ENCODE peak calls at places on chromosomes 2 and 18, in five cellular contexts. S is right lobe of liver, C is PC-3, U is bronchial epithelial cell, E is endodermal cell. Q is an unnamed sample.
A peak's percentile ranks its signal among the peaks of the same experiment; 100 is the strongest.

GRCh38 chr2:241123816-241124536 is 21.9 kb upstream of the MTERF4 start:
- DNase-seq in C (no peak), S (no peak), U (peak; percentile 41), E (no peak), Q (no peak)

GRCh38 chr2:99864561-99865216 is 277.7 kb downstream of the AFF3 start:
- DNase-seq in E (no peak), S (peak; percentile 22), C (no peak), U (no peak), Q (no peak)

GRCh38 chr18:32469190-32469611 is 1.5 kb downstream of the GAREM1 start:
- DNase-seq in U (peak; percentile 41), E (peak; percentile 65), S (peak; percentile 56), C (peak; percentile 23), Q (peak; percentile 28)

GRCh38 chr18:46332286-46332801 is 228.2 kb downstream of the HAUS1 start:
- DNase-seq in S (no peak), U (no peak), E (no peak), C (no peak), Q (no peak)

GRCh38 chr2:192773044-192773443 is 578.3 kb upstream of the TMEFF2 start:
- DNase-seq in C (no peak), U (no peak), E (no peak), S (no peak), Q (no peak)

GRCh38 chr2:226652388-226652787 is 147.2 kb downstream of the IRS1 start:
- DNase-seq in E (no peak), U (peak; percentile 94), S (no peak), C (peak; percentile 96), Q (peak; percentile 20)

GRCh38 chr2:121118951-121119350 is 166.1 kb downstream of the TFCP2L1 start:
- DNase-seq in S (no peak), E (no peak), U (no peak), C (no peak), Q (no peak)

GRCh38 chr2:25290811-25291510 is 50.8 kb downstream of the DNMT3A start:
- DNase-seq in C (no peak), S (no peak), U (peak; percentile 40), E (no peak), Q (no peak)

GRCh38 chr2:217667545-217667944 is 335.2 kb downstream of the TNS1 start:
- DNase-seq in S (no peak), E (no peak), C (no peak), U (no peak), Q (no peak)

GRCh38 chr2:158459161-158460003 is 2.6 kb downstream of the PKP4 start:
- DNase-seq in S (no peak), E (no peak), C (no peak), U (peak; percentile 48), Q (no peak)

GRCh38 chr2:141697035-141697434 is 433.8 kb downstream of the LRP1B start:
- DNase-seq in E (no peak), C (no peak), S (no peak), U (no peak), Q (no peak)

GRCh38 chr2:118705032-118705431 is 142.4 kb downstream of the EN1 start:
- DNase-seq in S (no peak), U (no peak), E (no peak), C (peak; percentile 26), Q (no peak)

GRCh38 chr2:142422769-142423168 is 292.0 kb upstream of the LRP1B start:
- DNase-seq in U (no peak), E (no peak), S (no peak), C (no peak), Q (no peak)

GRCh38 chr2:8465560-8465959 is 216.3 kb upstream of the ID2 start:
- DNase-seq in U (no peak), C (no peak), S (no peak), E (no peak), Q (no peak)

GRCh38 chr2:229174794-229175529 is 96.1 kb downstream of the PID1 start:
- DNase-seq in E (no peak), U (peak; percentile 60), S (no peak), C (peak; percentile 42), Q (no peak)

GRCh38 chr2:131039908-131040660 is 53.2 kb downstream of the FAM168B start:
- DNase-seq in U (no peak), S (no peak), C (no peak), E (peak; percentile 44), Q (no peak)

GRCh38 chr2:167689444-167689843 is 558.0 kb downstream of the STK39 start:
- DNase-seq in E (peak; percentile 74), S (no peak), U (peak; percentile 4), C (peak; percentile 28), Q (no peak)

GRCh38 chr2:146624429-146624828 is 1220.4 kb upstream of the ACVR2A start:
- DNase-seq in U (no peak), E (no peak), C (no peak), S (no peak), Q (no peak)

GRCh38 chr18:70423120-70423519 is 134.3 kb downstream of the SOCS6 start:
- DNase-seq in U (no peak), E (no peak), S (no peak), C (peak; percentile 5), Q (no peak)

GRCh38 chr2:177551989-177552413 is 159.4 kb downstream of the AGPS start:
- DNase-seq in U (no peak), S (peak; percentile 58), C (no peak), E (no peak), Q (no peak)

GRCh38 chr2:201269764-201270163 is 9.4 kb downstream of the CASP8 start:
- DNase-seq in S (no peak), E (no peak), C (no peak), U (no peak), Q (no peak)

DNA sequence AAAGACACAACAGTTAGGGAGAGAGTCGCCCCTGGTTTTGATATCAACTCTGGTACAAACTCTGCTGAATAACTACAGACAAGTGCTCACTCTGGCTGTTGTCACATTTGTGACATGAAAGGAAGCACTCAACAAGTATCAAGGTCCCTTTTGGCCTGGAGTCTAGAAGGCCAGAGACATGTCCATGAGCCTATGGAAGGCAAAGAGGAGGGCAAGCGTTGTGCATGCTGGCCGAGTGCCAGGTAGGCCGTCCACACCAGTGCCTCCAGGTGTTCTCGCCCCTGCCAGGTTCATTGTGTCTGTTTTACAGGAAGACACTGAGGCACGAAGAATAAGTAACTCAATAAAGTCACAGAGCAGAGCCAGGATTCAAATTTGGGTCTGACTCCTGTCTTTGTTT is 21.1 kb downstream of the ILKAP start:
- DNase-seq in C (no peak), S (no peak), E (no peak), U (no peak), Q (no peak)
- H3K36me3 ChIP-seq in C (peaks cover 64% of the 10 kb centered on the region), S (peaks cover 25% of the 10 kb centered on the region), E (peaks cover 97% of the 10 kb centered on the region), U (peaks cover 34% of the 10 kb centered on the region), Q (peaks cover 63% of the 10 kb centered on the region)

DNA sequence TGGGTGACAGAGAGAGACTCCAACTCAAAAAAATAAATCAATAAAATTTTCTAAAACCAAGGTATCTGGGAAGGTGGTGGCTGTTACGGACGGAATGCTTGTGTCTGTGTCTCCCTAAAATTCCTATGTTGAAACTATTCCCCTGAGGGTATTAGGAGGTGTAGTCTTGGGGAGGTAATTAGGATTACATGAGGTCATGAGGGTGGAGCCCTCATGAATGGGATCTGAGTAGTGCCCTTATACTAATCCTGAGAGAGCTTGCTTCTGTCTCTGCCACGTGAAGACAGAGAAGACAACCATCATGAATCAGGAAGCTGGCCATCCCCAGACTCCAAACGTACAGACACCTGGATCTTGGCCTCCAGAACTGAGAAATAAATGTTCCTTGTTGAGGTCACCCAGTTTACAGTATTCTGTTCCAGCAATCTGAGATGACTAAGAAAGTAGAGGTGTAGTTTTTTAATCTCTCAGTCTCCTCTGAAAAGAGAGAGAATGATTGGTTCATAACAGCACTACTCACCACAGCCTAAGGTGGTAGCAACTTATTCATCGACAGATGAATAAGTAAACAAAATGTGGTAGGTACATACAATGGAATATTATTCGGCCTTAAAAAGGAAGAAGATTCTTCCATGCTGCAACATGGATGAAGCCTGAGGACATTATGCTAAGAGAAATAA is 38.4 kb downstream of the TGFBRAP1 start:
- DNase-seq in C (no peak), U (peak; percentile 53), E (peak; percentile 2), S (no peak), Q (peak; percentile 39)
- H3K36me3 ChIP-seq in C (peaks cover 19% of the 10 kb centered on the region), U (peaks cover 9% of the 10 kb centered on the region), E (peaks cover 33% of the 10 kb centered on the region), S (peaks cover 5% of the 10 kb centered on the region), Q (peaks cover 4% of the 10 kb centered on the region)

DNA sequence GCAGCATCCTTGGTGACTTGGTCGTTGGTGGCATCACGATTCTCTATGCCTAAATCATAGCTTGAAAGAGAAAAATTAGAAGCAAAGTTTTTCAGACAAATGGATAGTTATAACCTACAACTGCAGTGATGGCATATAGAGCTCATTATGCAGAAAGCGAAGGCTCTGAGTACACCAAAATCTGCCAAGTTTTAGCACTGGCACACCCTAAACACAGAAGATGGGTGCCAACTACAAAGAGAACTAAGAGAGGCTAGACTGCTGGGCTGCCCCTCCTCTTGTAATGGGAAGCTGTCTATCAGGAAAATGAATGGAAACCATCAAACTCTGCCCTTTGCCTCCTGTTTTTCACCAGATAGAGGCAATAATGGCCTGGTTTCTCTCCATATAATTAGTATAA is 6.3 kb downstream of the IDH1 start:
- DNase-seq in C (no peak), U (no peak), E (no peak), S (no peak), Q (no peak)
- H3K36me3 ChIP-seq in C (peaks cover 38% of the 10 kb centered on the region), U (peaks cover 16% of the 10 kb centered on the region), E (peaks cover 99% of the 10 kb centered on the region), S (peaks cover 4% of the 10 kb centered on the region), Q (peaks cover 21% of the 10 kb centered on the region)

GRCh38 chr2:3101016-3101703 is 276.5 kb downstream of the EIPR1 start:
- DNase-seq in U (no peak), S (no peak), C (no peak), E (no peak), Q (no peak)
- H3K36me3 ChIP-seq in U (no peaks in the 10 kb centered on the region), S (no peaks in the 10 kb centered on the region), C (no peaks in the 10 kb centered on the region), E (no peaks in the 10 kb centered on the region), Q (no peaks in the 10 kb centered on the region)

Q was measured in trophoblast cell.